ENCODE peak calls at places on chromosomes 12 and 14, in seven cellular contexts. One of them, this sample, is unnamed.

GRCh38 chr14:88468396-88468795 is 82.9 kb downstream of the SPATA7 start:
- DNase-seq in psoas muscle: no peak
- DNase-seq in thyroid gland: no peak
- DNase-seq in AG04450: peak
- DNase-seq in ovary: no peak
- DNase-seq in hepatocyte: no peak
- DNase-seq in IMR-90: peak
- DNase-seq in this sample: no peak

GRCh38 chr14:50527970-50528369 is 4.4 kb downstream of the MAP4K5 start:
- DNase-seq in hepatocyte: no peak
- DNase-seq in IMR-90: peak
- DNase-seq in psoas muscle: no peak
- DNase-seq in thyroid gland: no peak
- DNase-seq in ovary: no peak
- DNase-seq in AG04450: no peak
- DNase-seq in this sample: no peak

GRCh38 chr14:56059054-56059453 is 59.2 kb upstream of the PELI2 start:
- DNase-seq in ovary: no peak
- DNase-seq in hepatocyte: peak
- DNase-seq in AG04450: no peak
- DNase-seq in thyroid gland: no peak
- DNase-seq in psoas muscle: no peak
- DNase-seq in IMR-90: peak
- DNase-seq in this sample: no peak

GRCh38 chr14:105093426-105094192 is 28.4 kb upstream of the GPR132 start:
- DNase-seq in AG04450: no peak
- DNase-seq in psoas muscle: no peak
- DNase-seq in thyroid gland: peak
- DNase-seq in ovary: peak
- DNase-seq in IMR-90: peak
- DNase-seq in hepatocyte: peak
- DNase-seq in this sample: no peak

GRCh38 chr12:50390284-50390683 is 6.1 kb downstream of the FAM186A start:
- DNase-seq in thyroid gland: no peak
- DNase-seq in ovary: no peak
- DNase-seq in hepatocyte: peak
- DNase-seq in AG04450: peak
- DNase-seq in psoas muscle: no peak
- DNase-seq in IMR-90: peak
- DNase-seq in this sample: no peak

GRCh38 chr12:55930771-55931316 is at the start of gene DGKA:
- DNase-seq in thyroid gland: peak
- DNase-seq in IMR-90: peak
- DNase-seq in ovary: peak
- DNase-seq in AG04450: peak
- DNase-seq in hepatocyte: peak
- DNase-seq in psoas muscle: no peak
- DNase-seq in this sample: peak

GRCh38 chr14:66085662-66086061 is 400.5 kb upstream of the CCDC196 start:
- DNase-seq in hepatocyte: no peak
- DNase-seq in ovary: no peak
- DNase-seq in thyroid gland: no peak
- DNase-seq in AG04450: no peak
- DNase-seq in IMR-90: no peak
- DNase-seq in psoas muscle: no peak
- DNase-seq in this sample: no peak

GRCh38 chr14:26621807-26622560 is 24.2 kb upstream of the NOVA1 start:
- DNase-seq in IMR-90: no peak
- DNase-seq in thyroid gland: no peak
- DNase-seq in AG04450: no peak
- DNase-seq in ovary: no peak
- DNase-seq in hepatocyte: no peak
- DNase-seq in psoas muscle: no peak
- DNase-seq in this sample: no peak

GRCh38 chr12:15278816-15279658 is 43.3 kb upstream of the PTPRO start:
- DNase-seq in psoas muscle: peak
- DNase-seq in hepatocyte: peak
- DNase-seq in thyroid gland: peak
- DNase-seq in ovary: peak
- DNase-seq in AG04450: no peak
- DNase-seq in IMR-90: peak
- DNase-seq in this sample: peak

GRCh38 chr12:25151476-25151875 is 43.5 kb downstream of the DNAI7 start:
- DNase-seq in hepatocyte: peak
- DNase-seq in IMR-90: peak
- DNase-seq in ovary: peak
- DNase-seq in psoas muscle: no peak
- DNase-seq in AG04450: peak
- DNase-seq in thyroid gland: peak
- DNase-seq in this sample: no peak

GRCh38 chr12:93245543-93245942 is 132.2 kb upstream of the NUDT4 start:
- DNase-seq in ovary: no peak
- DNase-seq in hepatocyte: no peak
- DNase-seq in AG04450: no peak
- DNase-seq in psoas muscle: no peak
- DNase-seq in IMR-90: no peak
- DNase-seq in thyroid gland: no peak
- DNase-seq in this sample: no peak

GRCh38 chr14:101538865-101539264 is 22.4 kb upstream of the DIO3 start:
- DNase-seq in thyroid gland: no peak
- DNase-seq in ovary: no peak
- DNase-seq in AG04450: no peak
- DNase-seq in psoas muscle: no peak
- DNase-seq in hepatocyte: no peak
- DNase-seq in IMR-90: no peak
- DNase-seq in this sample: no peak

GRCh38 chr14:84937044-84937443 is 592.9 kb upstream of the FLRT2 start:
- DNase-seq in AG04450: no peak
- DNase-seq in thyroid gland: no peak
- DNase-seq in psoas muscle: no peak
- DNase-seq in IMR-90: no peak
- DNase-seq in hepatocyte: no peak
- DNase-seq in ovary: no peak
- DNase-seq in this sample: no peak

GRCh38 chr14:91281346-91281745 is 36.8 kb upstream of the GPR68 start:
- DNase-seq in thyroid gland: no peak
- DNase-seq in ovary: no peak
- DNase-seq in psoas muscle: no peak
- DNase-seq in AG04450: no peak
- DNase-seq in IMR-90: peak
- DNase-seq in hepatocyte: no peak
- DNase-seq in this sample: no peak

GRCh38 chr14:68547305-68548193 is 245.3 kb downstream of the ZFP36L1 start:
- DNase-seq in AG04450: peak
- DNase-seq in psoas muscle: peak
- DNase-seq in hepatocyte: peak
- DNase-seq in IMR-90: peak
- DNase-seq in thyroid gland: peak
- DNase-seq in ovary: peak
- DNase-seq in this sample: no peak

GRCh38 chr12:75831413-75831812 is 200.2 kb downstream of the PHLDA1 start:
- DNase-seq in psoas muscle: no peak
- DNase-seq in AG04450: no peak
- DNase-seq in ovary: no peak
- DNase-seq in IMR-90: peak
- DNase-seq in hepatocyte: no peak
- DNase-seq in thyroid gland: no peak
- DNase-seq in this sample: no peak

GRCh38 chr14:82070040-82070439 is 536.4 kb upstream of the SEL1L start:
- DNase-seq in AG04450: no peak
- DNase-seq in ovary: no peak
- DNase-seq in hepatocyte: no peak
- DNase-seq in psoas muscle: no peak
- DNase-seq in thyroid gland: no peak
- DNase-seq in IMR-90: no peak
- DNase-seq in this sample: no peak

GRCh38 chr14:31122098-31122611 is 85.4 kb downstream of the HECTD1 start:
- DNase-seq in IMR-90: peak
- DNase-seq in AG04450: no peak
- DNase-seq in thyroid gland: peak
- DNase-seq in psoas muscle: no peak
- DNase-seq in ovary: no peak
- DNase-seq in hepatocyte: no peak
- DNase-seq in this sample: no peak

GRCh38 chr14:54662491-54663116 is 95.7 kb downstream of the SAMD4A start:
- DNase-seq in hepatocyte: no peak
- DNase-seq in psoas muscle: no peak
- DNase-seq in IMR-90: no peak
- DNase-seq in thyroid gland: no peak
- DNase-seq in AG04450: no peak
- DNase-seq in ovary: no peak
- DNase-seq in this sample: no peak
- H3K27ac ChIP-seq in hepatocyte: no peak
- H3K27ac ChIP-seq in psoas muscle: no peak
- H3K27ac ChIP-seq in IMR-90: no peak
- H3K27ac ChIP-seq in thyroid gland: no peak
- H3K27ac ChIP-seq in AG04450: no peak
- H3K27ac ChIP-seq in ovary: no peak
- H3K27ac ChIP-seq in this sample: no peak

DNA sequence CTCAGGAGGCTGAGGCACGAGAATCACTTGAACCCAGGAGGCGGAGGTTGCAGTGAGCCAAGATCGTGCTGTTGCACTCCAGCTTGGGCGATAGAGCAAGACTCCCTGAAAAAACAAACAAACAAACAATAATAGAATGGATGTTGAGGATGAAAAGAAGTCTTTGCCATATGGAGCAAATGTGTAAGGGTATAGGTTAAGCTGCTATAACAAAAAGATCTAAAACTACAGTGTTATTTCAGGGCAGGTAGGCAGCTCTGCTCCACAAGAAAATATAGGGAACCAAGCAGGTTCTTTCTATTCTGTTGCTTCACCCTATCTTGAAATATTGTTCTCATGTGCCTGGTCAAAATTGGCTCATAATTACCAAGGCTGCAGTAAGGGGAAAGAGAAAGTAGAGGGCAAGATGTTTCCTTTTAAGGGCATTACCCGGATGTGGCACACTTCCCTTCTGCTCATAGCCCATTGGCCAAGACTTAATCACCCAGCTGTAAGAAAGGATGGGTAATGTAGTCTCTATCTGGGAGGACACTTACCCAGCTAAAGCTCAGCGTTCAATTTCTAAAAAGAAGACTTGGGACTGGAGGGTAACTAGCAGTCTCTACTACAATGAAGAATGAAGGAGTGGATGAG is 23.5 kb downstream of the SDSL start:
- DNase-seq in hepatocyte: no peak
- DNase-seq in thyroid gland: no peak
- DNase-seq in IMR-90: no peak
- DNase-seq in ovary: no peak
- DNase-seq in psoas muscle: no peak
- DNase-seq in AG04450: no peak
- DNase-seq in this sample: no peak
- H3K27ac ChIP-seq in hepatocyte: no peak
- H3K27ac ChIP-seq in thyroid gland: no peak
- H3K27ac ChIP-seq in IMR-90: no peak
- H3K27ac ChIP-seq in ovary: no peak
- H3K27ac ChIP-seq in psoas muscle: no peak
- H3K27ac ChIP-seq in AG04450: no peak
- H3K27ac ChIP-seq in this sample: no peak

GRCh38 chr12:53937596-53938275 is 895 bp upstream of the HOXC13 start:
- DNase-seq in ovary: no peak
- DNase-seq in psoas muscle: no peak
- DNase-seq in thyroid gland: no peak
- DNase-seq in AG04450: no peak
- DNase-seq in IMR-90: no peak
- DNase-seq in hepatocyte: no peak
- DNase-seq in this sample: no peak
- H3K27ac ChIP-seq in ovary: no peak
- H3K27ac ChIP-seq in psoas muscle: no peak
- H3K27ac ChIP-seq in thyroid gland: no peak
- H3K27ac ChIP-seq in AG04450: no peak
- H3K27ac ChIP-seq in IMR-90: no peak
- H3K27ac ChIP-seq in hepatocyte: no peak
- H3K27ac ChIP-seq in this sample: no peak

GRCh38 chr12:124581299-124581698 is 13.9 kb upstream of the NCOR2 start:
- DNase-seq in ovary: no peak
- DNase-seq in hepatocyte: no peak
- DNase-seq in thyroid gland: no peak
- DNase-seq in AG04450: no peak
- DNase-seq in psoas muscle: no peak
- DNase-seq in IMR-90: no peak
- DNase-seq in this sample: no peak

GRCh38 chr12:124586756-124587155 is 19.3 kb upstream of the NCOR2 start:
- DNase-seq in psoas muscle: no peak
- DNase-seq in IMR-90: no peak
- DNase-seq in thyroid gland: peak
- DNase-seq in hepatocyte: peak
- DNase-seq in AG04450: no peak
- DNase-seq in ovary: no peak
- DNase-seq in this sample: no peak

GRCh38 chr12:124579921-124580517 is 12.6 kb upstream of the NCOR2 start:
- DNase-seq in hepatocyte: no peak
- DNase-seq in IMR-90: no peak
- DNase-seq in AG04450: no peak
- DNase-seq in psoas muscle: no peak
- DNase-seq in thyroid gland: no peak
- DNase-seq in ovary: no peak
- DNase-seq in this sample: no peak

GRCh38 chr12:124581792-124582424 is 14.5 kb upstream of the NCOR2 start:
- DNase-seq in IMR-90: no peak
- DNase-seq in hepatocyte: no peak
- DNase-seq in AG04450: no peak
- DNase-seq in psoas muscle: no peak
- DNase-seq in thyroid gland: no peak
- DNase-seq in ovary: no peak
- DNase-seq in this sample: no peak

DNA sequence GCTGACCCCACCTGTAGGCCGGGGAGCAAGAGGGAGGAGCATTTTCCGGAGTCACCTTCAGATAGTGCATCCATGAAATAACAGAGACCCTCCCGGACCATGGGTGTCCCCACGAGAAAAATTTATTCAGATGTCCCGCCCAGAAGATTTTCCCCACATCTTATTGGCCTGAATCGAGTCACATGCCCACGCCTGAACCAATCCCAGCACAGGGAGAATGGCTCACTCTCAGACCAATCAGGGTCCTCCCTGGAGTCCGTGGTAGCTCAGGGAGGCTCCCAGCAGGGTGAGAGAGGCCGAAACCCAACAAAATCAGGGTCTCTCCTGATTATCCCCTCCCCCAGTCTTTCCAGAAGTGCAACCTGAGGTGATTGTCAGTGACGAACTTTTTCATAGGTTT is 16.4 kb upstream of the NCOR2 start:
- DNase-seq in psoas muscle: no peak
- DNase-seq in thyroid gland: no peak
- DNase-seq in IMR-90: no peak
- DNase-seq in AG04450: no peak
- DNase-seq in hepatocyte: no peak
- DNase-seq in ovary: no peak
- DNase-seq in this sample: no peak
- H3K27ac ChIP-seq in psoas muscle: no peak
- H3K27ac ChIP-seq in thyroid gland: no peak
- H3K27ac ChIP-seq in IMR-90: no peak
- H3K27ac ChIP-seq in AG04450: no peak
- H3K27ac ChIP-seq in hepatocyte: no peak
- H3K27ac ChIP-seq in ovary: no peak
- H3K27ac ChIP-seq in this sample: no peak

GRCh38 chr12:96240656-96241055 is 46.5 kb downstream of the ELK3 start:
- DNase-seq in psoas muscle: no peak
- DNase-seq in thyroid gland: no peak
- DNase-seq in hepatocyte: no peak
- DNase-seq in ovary: no peak
- DNase-seq in IMR-90: no peak
- DNase-seq in AG04450: no peak
- DNase-seq in this sample: no peak
- H3K27ac ChIP-seq in psoas muscle: no peak
- H3K27ac ChIP-seq in thyroid gland: no peak
- H3K27ac ChIP-seq in hepatocyte: peak
- H3K27ac ChIP-seq in ovary: no peak
- H3K27ac ChIP-seq in IMR-90: no peak
- H3K27ac ChIP-seq in AG04450: no peak
- H3K27ac ChIP-seq in this sample: no peak